ENCODE peak calls at places on chromosomes 12 and 14, in five cellular contexts. T is mucosa of descending colon; M is left ventricle myocardium inferior; N is CD4-positive, alpha-beta memory T cell; K is adipocyte. V is an unnamed sample. For H3K4me1, the result is how much of the 10 kb centered on the place peaks cover.

GRCh38 chr14:82445810-82446575 is 912.3 kb upstream of the SEL1L start:
- DNase-seq in K (no peak), T (no peak), M (no peak), N (no peak), V (no peak)

GRCh38 chr12:54397157-54397556 is 12.6 kb upstream of the ZNF385A start:
- DNase-seq in N (no peak), K (no peak), T (no peak), M (no peak), V (no peak)

GRCh38 chr12:63782466-63782865 is 2.8 kb downstream of the RXYLT1 start:
- DNase-seq in M (no peak), T (no peak), K (no peak), N (no peak), V (no peak)

GRCh38 chr14:77086951-77087350 is 11.1 kb upstream of the CIPC start:
- DNase-seq in M (no peak), K (no peak), T (no peak), N (no peak), V (no peak)

GRCh38 chr14:74085047-74085637 is 386 bp downstream of the LIN52 start:
- DNase-seq in N (no peak), T (no peak), M (no peak), K (peak), V (no peak)

GRCh38 chr12:107560194-107560905 is 125.2 kb upstream of the PWP1 start:
- DNase-seq in M (no peak), K (no peak), T (no peak), N (no peak), V (no peak)

GRCh38 chr12:120775862-120776552 is 50.4 kb downstream of the ACADS start:
- DNase-seq in K (peak), N (no peak), M (no peak), T (no peak), V (no peak)

GRCh38 chr12:108691995-108692808 is 39.1 kb downstream of the CORO1C start:
- DNase-seq in K (peak), N (peak), M (peak), T (peak), V (no peak)

GRCh38 chr12:26125451-26126339 is 858 bp upstream of the BHLHE41 start:
- DNase-seq in M (peak), T (peak), N (no peak), K (peak), V (peak)

GRCh38 chr12:121792607-121793500 is 634 bp downstream of the RHOF start:
- DNase-seq in K (no peak), M (peak), N (peak), T (peak), V (no peak)

GRCh38 chr14:96624661-96625435 is 122.7 kb downstream of the PAPOLA start:
- DNase-seq in T (no peak), M (no peak), K (no peak), N (no peak), V (no peak)

DNA sequence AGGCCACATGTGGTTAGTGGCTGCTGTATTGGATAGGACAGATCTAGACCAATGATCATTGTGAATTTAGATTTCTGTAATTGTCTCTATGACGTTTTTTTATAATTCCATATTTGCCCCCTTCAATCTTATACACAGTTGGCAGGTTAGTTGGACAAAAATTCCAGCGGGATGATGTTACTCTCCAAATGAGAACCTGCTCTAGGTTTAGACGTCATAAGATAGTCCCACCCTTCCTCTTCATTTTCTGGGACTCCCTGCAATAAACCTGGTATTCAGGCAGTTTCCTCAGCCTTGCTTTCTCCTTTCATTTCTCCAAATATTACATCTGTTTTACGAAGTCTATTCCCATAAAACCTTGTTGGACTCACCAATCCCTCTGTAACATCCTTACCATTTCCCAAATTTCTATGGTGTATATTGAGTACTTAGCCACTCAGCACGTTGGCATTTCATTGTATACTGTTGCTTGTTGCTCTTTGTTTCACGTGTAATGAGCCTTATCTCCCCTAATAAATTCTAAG is 10.2 kb downstream of the FBXO34 start:
- DNase-seq in N (no peak), T (no peak), K (no peak), M (no peak), V (no peak)
- H3K4me1 ChIP-seq in N (under half), T (under half), K (under half), M (half or more), V (under half)

DNA sequence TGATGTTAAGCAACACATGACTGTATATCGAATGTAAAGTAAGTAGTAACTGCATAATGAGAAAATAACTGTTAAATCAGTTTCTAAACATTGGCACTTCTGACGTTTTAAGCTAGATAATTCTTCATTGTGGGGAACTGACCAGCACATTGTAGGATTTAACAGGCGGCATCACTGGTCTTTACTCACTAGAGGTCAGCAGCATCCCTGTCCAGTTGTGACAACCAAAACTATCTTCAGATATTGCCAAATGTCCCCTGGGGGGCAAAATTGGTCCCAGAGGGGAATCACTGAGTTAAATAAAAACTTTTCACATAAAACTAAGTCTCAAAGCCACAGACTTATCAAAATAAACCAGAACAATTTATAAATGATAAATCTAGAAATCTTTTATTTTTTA is 65.3 kb downstream of the BLTP3B start:
- DNase-seq in N (no peak), K (peak), M (no peak), T (no peak), V (no peak)
- H3K4me1 ChIP-seq in N (under half), K (under half), M (under half), T (under half), V (under half)

GRCh38 chr14:100989924-100990323 is 86.4 kb upstream of the RTL1 start:
- DNase-seq in K (peak), T (no peak), M (no peak), N (no peak), V (no peak)
- H3K4me1 ChIP-seq in K (under half), T (under half), M (under half), N (under half), V (under half)

GRCh38 chr14:33728010-33728498 is 222.8 kb downstream of the EGLN3 start:
- DNase-seq in N (no peak), T (no peak), M (no peak), K (no peak), V (no peak)
- H3K4me1 ChIP-seq in N (under half), T (under half), M (under half), K (under half), V (under half)

DNA sequence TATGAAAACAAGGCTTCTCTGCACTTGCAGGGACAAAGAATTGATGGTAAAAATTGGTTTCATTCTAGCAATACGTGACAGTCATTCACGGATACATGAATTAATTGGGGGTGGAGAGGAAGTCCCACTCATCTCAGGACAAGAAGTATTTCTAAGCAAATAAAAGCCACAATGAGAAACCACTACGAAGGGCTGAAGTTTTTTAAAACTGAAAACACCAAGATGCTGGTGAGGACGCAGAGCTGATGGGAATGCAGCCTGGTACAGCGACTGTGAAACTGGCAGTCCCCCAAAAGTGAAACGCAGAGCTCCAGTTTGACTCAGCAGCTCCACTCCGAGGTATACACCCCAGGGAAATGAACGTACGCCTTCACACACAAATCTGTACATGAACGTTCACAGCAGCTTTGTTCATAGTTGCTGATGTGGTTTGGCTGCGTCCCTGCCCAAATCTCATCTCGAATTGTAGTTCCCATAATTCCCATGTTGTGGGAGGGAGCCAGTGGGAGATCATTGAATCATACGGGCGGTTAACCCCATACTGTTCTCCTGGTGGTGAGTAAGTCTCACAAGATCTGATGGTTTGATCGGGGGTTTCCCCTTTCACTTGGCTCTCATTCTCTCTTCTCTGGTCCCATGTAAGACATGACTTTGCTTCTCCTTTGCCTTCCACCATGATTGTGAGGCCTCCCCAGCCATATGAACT is 89.0 kb downstream of the SCARB1 start:
- DNase-seq in T (peak), M (no peak), N (peak), K (peak), V (peak)
- H3K4me1 ChIP-seq in T (under half), M (under half), N (under half), K (half or more), V (under half)

V was measured in uterus.